ENCODE peak calls at places on chromosomes 13 and 19, in ten cellular contexts. A is epithelial cell of prostate; L is HEK293T; O is aorta; V is cerebellar cortex; T is sigmoid colon; K is activated T-helper 9 cell treated with anti-CD3 and anti-CD28 coated beads, Interleukin-2, amount 50 U/mL, for 16 hours; N is HT1080; B is NCI-H510A; F is LoVo. Y is an unnamed sample.

GRCh38 chr19:51698296-51698695 is 5.2 kb downstream of the SPACA6 start:
- DNase-seq in V (no peak), F (no peak), B (no peak), K (no peak), N (peak; percentile 56), T (no peak), O (no peak), L (no peak), A (no peak), Y (no peak)

GRCh38 chr13:110985570-110985969 is 70.7 kb upstream of the ANKRD10 start:
- DNase-seq in K (no peak), F (no peak), T (no peak), O (no peak), N (no peak), B (no peak), A (no peak), V (no peak), L (no peak), Y (peak; percentile 61)

GRCh38 chr13:93996471-93996870 is 483.0 kb downstream of the DCT start:
- DNase-seq in O (no peak), A (no peak), V (no peak), B (no peak), L (no peak), F (no peak), N (no peak), K (no peak), T (no peak), Y (no peak)

GRCh38 chr19:48543121-48543710 is 8.8 kb upstream of the SULT2B1 start:
- DNase-seq in V (no peak), T (no peak), L (no peak), K (no peak), F (peak; percentile 19), O (no peak), A (peak; percentile 64), N (peak; percentile 92), B (peak; percentile 79), Y (peak; percentile 100)

GRCh38 chr19:43596842-43597461 is 557 bp downstream of the ZNF576 start:
- DNase-seq in V (peak; percentile 24), T (no peak), B (no peak), N (no peak), F (no peak), K (no peak), L (no peak), O (no peak), A (no peak), Y (no peak)

GRCh38 chr19:52664461-52664860 is 26.3 kb upstream of the ZNF83 start:
- DNase-seq in V (peak; percentile 12), L (no peak), B (no peak), N (no peak), F (peak; percentile 38), T (no peak), K (no peak), O (no peak), A (no peak), Y (no peak)

GRCh38 chr19:35120492-35120891 is 4.9 kb downstream of the FXYD3 start:
- DNase-seq in A (peak; percentile 82), L (no peak), F (peak; percentile 75), N (peak; percentile 62), K (no peak), O (no peak), T (no peak), B (no peak), V (peak; percentile 78), Y (no peak)

GRCh38 chr13:110073982-110074381 is 233.0 kb downstream of the COL4A1 start:
- DNase-seq in B (no peak), V (no peak), A (no peak), F (no peak), L (no peak), K (no peak), N (no peak), T (no peak), O (no peak), Y (peak; percentile 32)

GRCh38 chr13:35139591-35139990 is 197.5 kb downstream of the NBEA start:
- DNase-seq in T (no peak), N (peak; percentile 87), F (no peak), O (no peak), A (no peak), L (no peak), K (no peak), B (no peak), V (no peak), Y (no peak)

GRCh38 chr13:51895906-51896888 is 34.4 kb downstream of the CCDC70 start:
- DNase-seq in V (peak; percentile 57), K (peak; percentile 2), L (peak; percentile 70), O (peak; percentile 59), A (no peak), N (peak; percentile 39), F (peak; percentile 19), T (no peak), B (no peak), Y (peak; percentile 80)

GRCh38 chr19:6214881-6215541 is 64.8 kb downstream of the MLLT1 start:
- DNase-seq in N (no peak), T (peak; percentile 64), O (peak; percentile 42), F (no peak), V (no peak), B (no peak), L (no peak), K (no peak), A (no peak), Y (no peak)

GRCh38 chr13:111248822-111249221 is 71.6 kb upstream of the TEX29 start:
- DNase-seq in V (no peak), F (no peak), L (no peak), N (no peak), B (no peak), O (no peak), T (no peak), A (no peak), K (no peak), Y (no peak)

GRCh38 chr13:41811588-41812021 is 149.3 kb downstream of the VWA8 start:
- DNase-seq in T (no peak), N (no peak), B (no peak), L (no peak), F (no peak), O (no peak), A (no peak), K (no peak), V (no peak), Y (no peak)

GRCh38 chr13:77511552-77511951 is 24.0 kb upstream of the SCEL start:
- DNase-seq in L (no peak), K (no peak), V (no peak), O (no peak), F (no peak), T (no peak), A (no peak), B (no peak), N (peak; percentile 63), Y (no peak)

GRCh38 chr13:41216160-41216559 is 21.8 kb upstream of the KBTBD7 start:
- DNase-seq in N (peak; percentile 75), V (no peak), T (no peak), F (no peak), L (no peak), O (no peak), A (peak; percentile 43), B (no peak), K (no peak), Y (peak; percentile 32)

GRCh38 chr13:112846411-112847115 is 122.5 kb upstream of the MCF2L start:
- DNase-seq in V (no peak), K (no peak), B (no peak), L (no peak), F (no peak), T (no peak), N (no peak), O (no peak), A (no peak), Y (no peak)

GRCh38 chr19:39308531-39309304 is 11.9 kb downstream of the LRFN1 start:
- DNase-seq in N (no peak), O (peak; percentile 16), K (no peak), L (no peak), B (no peak), A (no peak), T (peak; percentile 22), V (no peak), F (no peak), Y (peak; percentile 30)

GRCh38 chr13:62631124-62631523 is 1215.5 kb upstream of the PCDH20 start:
- DNase-seq in B (no peak), K (no peak), V (no peak), F (no peak), O (no peak), A (no peak), N (no peak), L (no peak), T (no peak), Y (no peak)

GRCh38 chr13:46665630-46666482 is 112.9 kb downstream of the LRCH1 start:
- DNase-seq in L (no peak), T (no peak), A (no peak), K (no peak), F (peak; percentile 36), O (no peak), V (no peak), N (no peak), B (no peak), Y (peak; percentile 76)

GRCh38 chr13:98664047-98664446 is 87.1 kb upstream of the STK24 start:
- DNase-seq in T (no peak), A (peak; percentile 75), N (peak; percentile 77), L (no peak), B (no peak), F (no peak), O (no peak), K (peak; percentile 60), V (no peak), Y (peak; percentile 18)

GRCh38 chr13:69425235-69425634 is 682.4 kb upstream of the ATXN8OS start:
- DNase-seq in A (no peak), L (no peak), N (no peak), O (no peak), B (no peak), K (no peak), T (no peak), F (no peak), V (no peak), Y (no peak)

GRCh38 chr13:31081316-31081715 is 80.4 kb downstream of the HSPH1 start:
- DNase-seq in T (no peak), B (no peak), F (no peak), L (no peak), V (no peak), O (no peak), A (no peak), N (no peak), K (no peak), Y (no peak)

GRCh38 chr13:110471833-110472162 is 89.7 kb downstream of the RAB20 start:
- DNase-seq in A (no peak), V (no peak), F (no peak), N (no peak), T (peak; percentile 77), L (no peak), B (no peak), K (no peak), O (peak; percentile 85), Y (no peak)

GRCh38 chr19:5893907-5894703 is 9.5 kb downstream of the NDUFA11 start:
- DNase-seq in L (no peak), B (no peak), F (no peak), A (no peak), V (no peak), T (no peak), K (no peak), N (no peak), O (no peak), Y (no peak)

GRCh38 chr13:72221276-72221962 is 354.4 kb upstream of the DACH1 start:
- DNase-seq in T (no peak), F (peak; percentile 65), N (peak; percentile 61), O (no peak), A (no peak), L (peak; percentile 94), V (peak; percentile 3), K (no peak), B (no peak), Y (peak; percentile 77)

GRCh38 chr13:42064259-42064658 is 15.8 kb downstream of the DGKH start:
- DNase-seq in F (no peak), K (no peak), A (no peak), B (no peak), T (no peak), L (no peak), V (no peak), O (no peak), N (no peak), Y (no peak)

GRCh38 chr19:30390356-30390988 is 18.3 kb downstream of the ZNF536 start:
- DNase-seq in N (no peak), K (no peak), B (no peak), V (no peak), F (no peak), A (no peak), T (no peak), O (no peak), L (no peak), Y (no peak)

GRCh38 chr13:99289674-99290337 is 17.4 kb downstream of the GPR183 start:
- DNase-seq in N (no peak), A (peak; percentile 6), L (no peak), B (no peak), F (no peak), V (no peak), K (peak; percentile 36), T (no peak), O (no peak), Y (no peak)

Y was measured in HT-29.